ENCODE peak calls at places on chromosome 7, in eight cellular contexts. I is colonic mucosa; G is fibroblast of lung; J is adrenal gland; L is cardiac fibroblast; U is CD8-positive, alpha-beta T cell; T is fibroblast of the aortic adventitia; E is body of pancreas. R is an unnamed sample.

GRCh38 chr7:98251251-98251843 is 685 bp downstream of the TECPR1 start:
- DNase-seq in U (peak; percentile 50), T (no peak), G (peak; percentile 29), J (peak; percentile 51), L (peak; percentile 42), E (no peak), I (peak; percentile 84), R (peak; percentile 45)

GRCh38 chr7:37377231-37377630 is 71.4 kb downstream of the ELMO1 start:
- DNase-seq in U (no peak), G (no peak), E (no peak), T (no peak), J (no peak), I (no peak), L (no peak), R (no peak)

GRCh38 chr7:149735779-149736477 is 37.5 kb downstream of the ZNF467 start:
- DNase-seq in T (no peak), L (no peak), U (no peak), G (no peak), I (no peak), E (no peak), J (no peak), R (no peak)

GRCh38 chr7:2730846-2731770 is 43.1 kb downstream of the AMZ1 start:
- DNase-seq in U (no peak), J (no peak), E (no peak), G (no peak), L (no peak), T (no peak), I (no peak), R (no peak)

GRCh38 chr7:7354674-7355073 is 172.3 kb downstream of the C1GALT1 start:
- DNase-seq in E (no peak), J (no peak), G (no peak), I (no peak), T (no peak), L (no peak), U (no peak), R (no peak)

GRCh38 chr7:156985101-156985967 is 25.1 kb downstream of the MNX1 start:
- DNase-seq in L (no peak), I (peak; percentile 15), T (no peak), U (no peak), G (no peak), J (no peak), E (no peak), R (no peak)

GRCh38 chr7:1533255-1533568 is 2.7 kb downstream of the MAFK start:
- DNase-seq in T (no peak), G (no peak), J (no peak), I (no peak), E (no peak), L (no peak), U (no peak), R (no peak)

GRCh38 chr7:145732521-145732920 is 384.1 kb upstream of the CNTNAP2 start:
- DNase-seq in G (no peak), J (no peak), E (no peak), I (no peak), U (no peak), T (no peak), L (no peak), R (no peak)

GRCh38 chr7:80833289-80834104 is 85.4 kb downstream of the SEMA3C start:
- DNase-seq in G (peak; percentile 93), L (peak; percentile 76), E (no peak), U (no peak), J (no peak), T (peak; percentile 52), I (no peak), R (peak; percentile 54)

GRCh38 chr7:67453981-67454380 is 457.3 kb downstream of the TYW1 start:
- DNase-seq in J (no peak), L (no peak), T (no peak), U (no peak), E (no peak), I (no peak), G (no peak), R (no peak)

GRCh38 chr7:92639956-92640355 is 49.8 kb upstream of the FAM133B start:
- DNase-seq in J (no peak), T (no peak), U (no peak), L (no peak), I (no peak), E (no peak), G (no peak), R (no peak)

GRCh38 chr7:17829001-17829400 is 111.3 kb downstream of the SNX13 start:
- DNase-seq in L (no peak), G (no peak), E (no peak), T (no peak), I (no peak), J (no peak), U (no peak), R (no peak)

GRCh38 chr7:6031567-6031966 is 391 bp downstream of the ANKRD61 start:
- DNase-seq in U (no peak), I (no peak), G (no peak), L (no peak), J (no peak), E (no peak), T (no peak), R (no peak)

GRCh38 chr7:70177166-70177565 is 578.9 kb downstream of the AUTS2 start:
- DNase-seq in J (no peak), G (peak; percentile 77), L (no peak), U (no peak), T (no peak), E (no peak), I (no peak), R (no peak)

GRCh38 chr7:114047889-114048288 is 129.1 kb upstream of the PPP1R3A start:
- DNase-seq in U (no peak), G (peak; percentile 77), J (no peak), E (no peak), T (peak; percentile 70), I (no peak), L (peak; percentile 55), R (peak; percentile 56)

GRCh38 chr7:139523988-139524815 is 717 bp downstream of the CLEC2L start:
- DNase-seq in T (no peak), I (no peak), J (no peak), L (no peak), G (no peak), E (no peak), U (no peak), R (no peak)

GRCh38 chr7:70595741-70596574 is 536.0 kb upstream of the GALNT17 start:
- DNase-seq in G (peak; percentile 30), T (no peak), L (no peak), U (no peak), J (no peak), I (peak; percentile 70), E (no peak), R (no peak)

GRCh38 chr7:94588090-94588489 is 67.8 kb downstream of the SGCE start:
- DNase-seq in G (peak; percentile 37), U (no peak), L (no peak), I (no peak), T (no peak), J (no peak), E (no peak), R (no peak)

GRCh38 chr7:94591185-94591584 is 64.7 kb downstream of the SGCE start:
- DNase-seq in G (no peak), L (no peak), E (peak; percentile 2), T (no peak), J (no peak), I (no peak), U (no peak), R (no peak)

GRCh38 chr7:94595717-94596116 is 60.2 kb downstream of the SGCE start:
- DNase-seq in T (no peak), L (no peak), I (no peak), J (no peak), G (no peak), E (no peak), U (no peak), R (no peak)

GRCh38 chr7:94594882-94595281 is 61.1 kb downstream of the SGCE start:
- DNase-seq in I (no peak), J (peak; percentile 16), L (no peak), E (peak; percentile 5), T (no peak), G (no peak), U (no peak), R (no peak)

GRCh38 chr7:94590526-94591162 is 65.3 kb downstream of the SGCE start:
- DNase-seq in G (no peak), I (no peak), T (no peak), L (no peak), E (no peak), U (no peak), J (no peak), R (no peak)
- TF ChIP-seq CTCF in G (no peak), I (no peak), T (no peak), L (no peak), E (no peak), U (no peak), J (no peak), R (no peak)

GRCh38 chr7:41699532-41699931 is 3.4 kb downstream of the INHBA start:
- DNase-seq in L (peak; percentile 49), G (peak; percentile 56), I (no peak), J (peak; percentile 46), T (peak; percentile 51), E (peak; percentile 11), U (no peak), R (peak; percentile 43)
- H3K4me3 ChIP-seq in L (peak overlapping the region; percentile 53), G (peak overlapping the region; percentile 85), I (no peak overlapping the region), J (no peak overlapping the region), T (peak overlapping the region; percentile 86), E (no peak overlapping the region), U (no peak overlapping the region), R (peak overlapping the region; percentile 62)

DNA sequence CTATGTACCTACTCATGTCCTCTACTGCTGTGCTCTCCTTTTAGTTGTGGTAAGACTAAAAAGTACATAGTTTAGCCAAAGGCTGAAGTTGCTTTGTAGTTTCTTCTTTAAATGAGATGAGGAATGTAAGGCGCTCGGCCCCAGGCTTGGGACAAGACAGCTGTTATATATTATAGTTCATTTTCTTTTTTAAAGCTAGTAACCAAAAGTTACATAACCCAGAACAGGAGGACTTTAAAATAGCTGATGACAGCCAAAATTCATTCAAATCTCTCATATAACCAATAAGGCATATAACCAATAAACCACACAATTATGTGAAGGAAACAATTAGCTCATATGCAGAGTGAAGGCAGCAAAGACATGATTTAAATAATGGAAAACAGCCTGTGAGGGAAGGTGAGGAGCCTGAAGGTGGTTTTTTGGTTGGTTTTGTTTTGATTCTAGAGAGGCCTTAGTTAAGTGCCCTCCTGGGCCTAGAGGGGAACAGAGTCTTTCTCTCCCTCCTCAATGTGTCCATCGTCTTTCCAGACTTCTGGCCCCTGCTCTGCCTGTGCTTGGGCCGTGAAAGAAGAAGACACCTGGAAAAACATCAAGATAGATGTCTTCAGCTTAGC is 35.8 kb downstream of the SLC26A4 start:
- DNase-seq in U (no peak), E (no peak), G (no peak), T (no peak), J (no peak), I (no peak), L (no peak), R (no peak)
- TF ChIP-seq CTCF in U (no peak), E (no peak), G (no peak), T (no peak), J (no peak), I (no peak), L (no peak), R (no peak)

DNA sequence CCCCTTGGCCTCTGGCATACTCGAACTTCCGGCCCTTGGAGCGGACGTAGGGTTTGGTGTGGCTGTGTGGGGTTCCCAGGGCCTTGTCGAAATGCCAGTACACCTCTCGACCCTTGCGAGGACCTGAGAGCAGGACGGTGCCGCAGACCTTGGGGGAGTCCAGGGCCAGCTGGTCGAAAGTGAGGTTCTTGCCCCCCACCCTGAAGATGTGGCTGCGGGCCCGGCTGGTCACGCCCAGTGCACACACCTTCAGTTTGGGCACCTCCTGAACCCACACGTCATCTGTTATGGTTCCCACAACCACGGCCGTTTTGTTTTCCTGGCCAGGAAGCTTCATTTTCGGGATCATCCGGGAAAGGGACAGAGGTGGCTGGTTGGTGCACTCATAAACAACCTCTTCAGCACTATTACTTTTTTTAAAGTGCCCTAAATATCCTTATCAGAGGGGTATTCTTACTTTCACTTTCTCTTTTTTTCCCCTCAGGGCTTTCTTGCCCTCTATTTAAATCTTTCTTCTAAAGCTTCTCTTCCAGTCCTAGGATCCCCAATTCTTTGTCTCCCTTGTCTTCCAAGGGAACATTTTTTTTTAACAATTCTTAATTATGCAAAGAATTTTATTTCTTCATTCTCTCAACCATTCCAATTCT is 44.9 kb upstream of the FAM3C start:
- DNase-seq in T (no peak), U (no peak), J (peak; percentile 7), E (peak; percentile 56), L (no peak), I (no peak), G (no peak), R (no peak)
- H3K4me3 ChIP-seq in T (no peak overlapping the region), U (no peak overlapping the region), J (no peak overlapping the region), E (no peak overlapping the region), L (no peak overlapping the region), I (no peak overlapping the region), G (no peak overlapping the region), R (no peak overlapping the region)

R was measured in fibroblast of pulmonary artery.